ENCODE peak calls at places on chromosome 5, in five cellular contexts. C, H, Z, Y and A are unnamed samples.
A peak's percentile ranks its signal among the peaks of the same experiment; 100 is the strongest.

GRCh38 chr5:159826351-159827222 is 89.7 kb upstream of the ADRA1B start:
- DNase-seq in C (no peak), H (peak; percentile 27), Z (peak; percentile 87), Y (peak; percentile 99), A (peak; percentile 86)

GRCh38 chr5:53446908-53447307 is 33.5 kb upstream of the FST start:
- DNase-seq in C (no peak), H (no peak), Z (peak; percentile 30), Y (no peak), A (peak; percentile 76)

GRCh38 chr5:75046366-75047142 is 5.8 kb downstream of the GCNT4 start:
- DNase-seq in C (no peak), H (peak; percentile 18), Z (no peak), Y (no peak), A (no peak)

GRCh38 chr5:138635268-138635667 is 60.1 kb upstream of the HSPA9 start:
- DNase-seq in C (no peak), H (peak; percentile 65), Z (peak; percentile 36), Y (no peak), A (peak; percentile 52)

GRCh38 chr5:149130932-149131273 is 10.4 kb upstream of the ABLIM3 start:
- DNase-seq in C (no peak), H (peak; percentile 42), Z (no peak), Y (peak; percentile 84), A (no peak)

GRCh38 chr5:82347213-82347947 is 69.2 kb upstream of the RPS23 start:
- DNase-seq in C (peak; percentile 23), H (peak; percentile 46), Z (peak; percentile 93), Y (no peak), A (no peak)

GRCh38 chr5:10635257-10635860 is 71.5 kb downstream of the ANKRD33B start:
- DNase-seq in C (no peak), H (no peak), Z (peak; percentile 61), Y (no peak), A (peak; percentile 77)

GRCh38 chr5:142016576-142016975 is 3.7 kb upstream of the GNPDA1 start:
- DNase-seq in C (no peak), H (no peak), Z (no peak), Y (no peak), A (no peak)

GRCh38 chr5:83729389-83729788 is 8.7 kb upstream of the HAPLN1 start:
- DNase-seq in C (no peak), H (no peak), Z (no peak), Y (no peak), A (no peak)

GRCh38 chr5:52838306-52839015 is 50.7 kb downstream of the ITGA1 start:
- DNase-seq in C (no peak), H (no peak), Z (peak; percentile 31), Y (no peak), A (peak; percentile 25)

GRCh38 chr5:109329296-109330252 is 80.2 kb downstream of the PJA2 start:
- DNase-seq in C (no peak), H (no peak), Z (peak; percentile 87), Y (no peak), A (no peak)

GRCh38 chr5:170757669-170758068 is 25.9 kb upstream of the GABRP start:
- DNase-seq in C (no peak), H (no peak), Z (no peak), Y (no peak), A (no peak)

GRCh38 chr5:9715891-9716335 is 85.8 kb upstream of the TAS2R1 start:
- DNase-seq in C (no peak), H (no peak), Z (peak; percentile 75), Y (no peak), A (no peak)

GRCh38 chr5:30475429-30475828 is 718.1 kb upstream of the CDH6 start:
- DNase-seq in C (no peak), H (no peak), Z (no peak), Y (no peak), A (no peak)

GRCh38 chr5:109191153-109191558 is 218.6 kb downstream of the PJA2 start:
- DNase-seq in C (no peak), H (no peak), Z (peak; percentile 77), Y (peak; percentile 83), A (peak; percentile 77)

GRCh38 chr5:126251024-126251423 is 172.2 kb upstream of the GRAMD2B start:
- DNase-seq in C (no peak), H (no peak), Z (no peak), Y (no peak), A (no peak)

GRCh38 chr5:157549283-157549629 is 26.3 kb downstream of the ADAM19 start:
- DNase-seq in C (no peak), H (no peak), Z (peak; percentile 56), Y (peak; percentile 73), A (no peak)

GRCh38 chr5:114361724-114362196 is at the start of gene KCNN2:
- DNase-seq in C (peak; percentile 81), H (peak; percentile 81), Z (peak; percentile 4), Y (no peak), A (no peak)

GRCh38 chr5:125056641-125057345 is 310.4 kb upstream of the ZNF608 start:
- DNase-seq in C (no peak), H (no peak), Z (no peak), Y (no peak), A (peak; percentile 53)

GRCh38 chr5:54317511-54318260 is 7.3 kb upstream of the ARL15 start:
- DNase-seq in C (no peak), H (no peak), Z (peak; percentile 63), Y (no peak), A (no peak)

GRCh38 chr5:150075806-150076205 is 10.5 kb downstream of the CSF1R start:
- DNase-seq in C (no peak), H (no peak), Z (no peak), Y (no peak), A (no peak)

GRCh38 chr5:106254784-106255183 is 1416.0 kb downstream of the EFNA5 start:
- DNase-seq in C (no peak), H (no peak), Z (no peak), Y (no peak), A (no peak)

GRCh38 chr5:131305906-131306305 is 42.1 kb downstream of the CDC42SE2 start:
- DNase-seq in C (no peak), H (no peak), Z (no peak), Y (no peak), A (no peak)

GRCh38 chr5:97181856-97182545 is 1.0 kb downstream of the RIOK2 start:
- DNase-seq in C (no peak), H (no peak), Z (peak; percentile 46), Y (peak; percentile 64), A (no peak)

GRCh38 chr5:96533371-96533770 is 100.3 kb upstream of the PCSK1 start:
- DNase-seq in C (no peak), H (no peak), Z (no peak), Y (no peak), A (no peak)

GRCh38 chr5:161078793-161079192 is 226.8 kb upstream of the ATP10B start:
- DNase-seq in C (no peak), H (no peak), Z (no peak), Y (no peak), A (no peak)

GRCh38 chr5:109916481-109917153 is 226.9 kb downstream of the MAN2A1 start:
- DNase-seq in C (no peak), H (no peak), Z (no peak), Y (no peak), A (no peak)

GRCh38 chr5:139640432-139641115 is 7.6 kb upstream of the CXXC5 start:
- DNase-seq in C (no peak), H (peak; percentile 6), Z (no peak), Y (no peak), A (no peak)

GRCh38 chr5:127849891-127850290 is 146.7 kb downstream of the CCDC192 start:
- DNase-seq in C (no peak), H (peak; percentile 37), Z (no peak), Y (no peak), A (no peak)
- H3K27ac ChIP-seq in C (no peak overlapping the region), H (no peak overlapping the region), Z (no peak overlapping the region), Y (peak overlapping the region; percentile 16), A (no peak overlapping the region)

GRCh38 chr5:135481908-135482307 is 29.8 kb upstream of the TIFAB start:
- DNase-seq in C (no peak), H (no peak), Z (no peak), Y (no peak), A (no peak)
- H3K27me3 ChIP-seq in C (peaks cover 51% of the 10 kb centered on the region), H (peaks cover 56% of the 10 kb centered on the region), Z (peaks cover 15% of the 10 kb centered on the region), Y (peaks cover 56% of the 10 kb centered on the region), A (peaks cover 7% of the 10 kb centered on the region)

DNA sequence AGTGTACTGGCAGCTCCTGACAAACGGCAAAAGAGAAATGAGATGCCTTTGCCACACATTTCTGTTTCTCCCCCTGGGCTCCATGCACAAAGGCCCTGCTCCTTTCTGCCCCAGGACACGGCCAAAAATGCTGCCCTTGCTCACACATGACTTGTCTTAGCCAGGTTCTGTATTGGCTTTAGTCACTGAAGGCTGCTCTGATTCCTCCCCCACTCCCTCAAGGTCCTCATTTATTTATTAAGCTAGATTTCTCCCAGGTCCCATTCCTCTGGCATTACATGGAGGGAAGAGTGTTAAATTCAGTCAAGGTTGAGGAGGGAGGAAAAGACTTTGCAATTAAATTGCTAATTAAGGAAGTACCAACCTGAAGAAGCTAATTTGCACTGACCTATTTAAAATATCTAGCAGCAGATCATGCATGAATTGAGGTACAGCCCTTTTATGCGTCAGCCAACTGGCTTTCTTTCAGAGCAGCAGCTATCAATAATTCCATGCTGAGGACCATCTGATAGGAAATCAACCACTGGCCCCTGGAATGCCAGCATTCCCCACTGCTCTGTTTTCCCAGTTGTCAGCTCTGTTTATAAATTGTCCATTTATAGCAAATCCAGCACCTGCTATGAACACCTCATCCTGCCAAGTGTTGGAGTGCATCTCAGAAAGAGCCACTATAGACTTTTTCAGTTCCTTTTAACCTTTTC is 81.1 kb upstream of the MAP3K1 start:
- DNase-seq in C (no peak), H (no peak), Z (no peak), Y (peak; percentile 77), A (no peak)
- H3K4me1 ChIP-seq in C (peaks cover 27% of the 10 kb centered on the region), H (peaks cover 11% of the 10 kb centered on the region), Z (peaks cover 7% of the 10 kb centered on the region), Y (peaks cover 24% of the 10 kb centered on the region), A (peaks cover 5% of the 10 kb centered on the region)

GRCh38 chr5:135026645-135027317 is 7.2 kb downstream of the PITX1 start:
- DNase-seq in C (no peak), H (no peak), Z (no peak), Y (no peak), A (no peak)

GRCh38 chr5:135027699-135028615 is 6.1 kb downstream of the PITX1 start:
- DNase-seq in C (no peak), H (no peak), Z (no peak), Y (no peak), A (no peak)

GRCh38 chr5:135027318-135027698 is 6.7 kb downstream of the PITX1 start:
- DNase-seq in C (no peak), H (no peak), Z (no peak), Y (no peak), A (no peak)

GRCh38 chr5:135024956-135025729 is 8.9 kb downstream of the PITX1 start:
- DNase-seq in C (no peak), H (no peak), Z (no peak), Y (peak; percentile 92), A (peak; percentile 82)

DNA sequence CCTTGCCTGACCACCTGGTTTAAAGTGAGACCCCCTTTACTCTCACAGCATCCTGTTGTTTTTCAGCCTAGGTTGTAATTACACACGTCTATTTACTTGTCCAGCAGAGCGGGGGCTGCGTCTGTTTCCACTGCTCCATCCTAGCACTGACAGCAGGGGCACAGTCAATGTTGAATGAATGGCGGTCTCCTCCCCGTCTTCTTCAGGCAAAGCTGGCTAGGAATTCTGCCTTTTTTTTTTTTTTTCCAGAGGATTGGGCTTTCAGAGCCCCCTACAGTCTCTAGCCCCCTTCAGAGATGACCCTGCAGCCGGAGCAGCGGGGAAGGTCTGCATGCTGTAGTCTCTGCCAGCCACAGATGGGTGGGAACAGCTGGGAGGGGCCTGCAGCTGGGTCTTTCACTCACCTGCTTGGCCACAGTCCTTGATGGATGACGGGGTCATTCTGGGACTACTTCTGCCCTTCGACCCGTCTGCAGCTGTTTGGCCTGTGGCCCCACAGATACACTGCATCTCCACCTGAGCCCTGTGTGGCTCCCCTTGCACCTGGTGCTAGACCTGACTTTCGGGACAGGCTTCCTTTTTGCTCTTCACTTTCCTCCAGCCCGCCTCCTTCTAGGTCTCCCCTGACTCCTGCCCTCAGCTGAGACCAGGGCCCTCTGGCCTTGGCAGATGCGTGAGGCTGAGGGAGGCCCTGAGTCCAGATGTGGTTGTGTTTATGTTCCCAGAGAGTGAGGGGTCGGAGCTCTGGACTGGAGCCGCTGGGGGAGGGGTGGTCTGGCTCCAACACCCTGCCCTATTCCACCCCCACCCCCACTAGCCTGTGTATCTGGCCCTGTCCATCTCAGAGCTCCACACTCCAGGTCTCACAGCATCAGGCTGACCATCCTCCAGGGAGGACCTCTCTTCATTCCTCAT is 8.0 kb downstream of the PITX1 start:
- DNase-seq in C (no peak), H (no peak), Z (no peak), Y (no peak), A (no peak)
- H3K27ac ChIP-seq in C (no peak overlapping the region), H (peak overlapping the region; percentile 81), Z (no peak overlapping the region), Y (no peak overlapping the region), A (no peak overlapping the region)